ENCODE peak calls at places on chromosomes 11 and 22, in seven cellular contexts. B is amniotic stem cell; U is CD4-positive, alpha-beta memory T cell; N is H9; P is activated CD8-positive, alpha-beta memory T cell treated with anti-CD3 and anti-CD28 coated beads for 24 hours; X is stimulated activated CD4-positive, alpha-beta T cell treated with anti-CD3 and anti-CD28 coated beads, Interleukin-4, amount 100 ng/mL, for 4 hours; H is activated CD4-positive, alpha-beta T cell treated with anti-CD3 and anti-CD28 coated beads, Interleukin-2, amount 50 U/mL, for 48 hours. O is an unnamed sample.

GRCh38 chr11:20874358-20874757 is 205.0 kb downstream of the NELL1 start:
- DNase-seq in B (no peak), U (no peak), N (no peak), P (no peak), X (no peak), H (no peak), O (no peak)

GRCh38 chr11:104146421-104146820 is 17.5 kb downstream of the PDGFD start:
- DNase-seq in B (no peak), U (no peak), N (no peak), P (no peak), X (no peak), H (no peak), O (no peak)

GRCh38 chr11:11534981-11535380 is 86.8 kb downstream of the GALNT18 start:
- DNase-seq in B (no peak), U (no peak), N (no peak), P (no peak), X (no peak), H (no peak), O (peak)

GRCh38 chr11:122733301-122733686 is 77.8 kb downstream of the UBASH3B start:
- DNase-seq in B (no peak), U (no peak), N (no peak), P (no peak), X (no peak), H (no peak), O (no peak)

GRCh38 chr11:19110290-19110689 is 6.7 kb upstream of the ZDHHC13 start:
- DNase-seq in B (no peak), U (no peak), N (no peak), P (no peak), X (no peak), H (no peak), O (no peak)

GRCh38 chr22:37109242-37109917 is at the start of gene TMPRSS6:
- DNase-seq in B (no peak), U (no peak), N (no peak), P (no peak), X (no peak), H (no peak), O (peak)

GRCh38 chr11:34916810-34917780 is 677 bp downstream of the PDHX start:
- DNase-seq in B (no peak), U (no peak), N (no peak), P (no peak), X (no peak), H (no peak), O (no peak)

GRCh38 chr11:73387594-73388021 is 11.4 kb downstream of the RELT start:
- DNase-seq in B (no peak), U (no peak), N (no peak), P (no peak), X (no peak), H (no peak), O (no peak)

GRCh38 chr22:31857247-31857646 is 87.1 kb upstream of the YWHAH start:
- DNase-seq in B (no peak), U (no peak), N (peak), P (no peak), X (no peak), H (no peak), O (no peak)

GRCh38 chr22:20128902-20129746 is 2.5 kb upstream of the ZDHHC8 start:
- DNase-seq in B (no peak), U (peak), N (peak), P (peak), X (peak), H (peak), O (peak)

GRCh38 chr22:19863571-19863970 is 8.9 kb upstream of the GNB1L start:
- DNase-seq in B (no peak), U (no peak), N (no peak), P (no peak), X (no peak), H (no peak), O (no peak)

GRCh38 chr11:115745545-115746265 is 241.5 kb upstream of the CADM1 start:
- DNase-seq in B (no peak), U (no peak), N (no peak), P (no peak), X (no peak), H (no peak), O (no peak)

GRCh38 chr11:18611196-18611595 is 11.6 kb downstream of the MISFA start:
- DNase-seq in B (no peak), U (no peak), N (no peak), P (no peak), X (no peak), H (no peak), O (no peak)

GRCh38 chr11:59706518-59707285 is 6.9 kb downstream of the OR10V1 start:
- DNase-seq in B (peak), U (no peak), N (no peak), P (no peak), X (no peak), H (no peak), O (no peak)

GRCh38 chr22:39109361-39109760 is 12.3 kb downstream of the APOBEC3H start:
- DNase-seq in B (no peak), U (no peak), N (no peak), P (no peak), X (no peak), H (no peak), O (no peak)

GRCh38 chr11:121106812-121107211 is 5.8 kb downstream of the TECTA start:
- DNase-seq in B (no peak), U (no peak), N (no peak), P (no peak), X (no peak), H (no peak), O (no peak)

GRCh38 chr11:78310500-78310909 is 107.1 kb downstream of the GAB2 start:
- DNase-seq in B (no peak), U (no peak), N (no peak), P (no peak), X (no peak), H (no peak), O (peak)

GRCh38 chr11:100791873-100792272 is 104.8 kb downstream of the ARHGAP42 start:
- DNase-seq in B (peak), U (no peak), N (peak), P (no peak), X (no peak), H (no peak), O (no peak)

GRCh38 chr22:35133702-35134395 is 67.9 kb downstream of the ISX start:
- DNase-seq in B (no peak), U (no peak), N (no peak), P (no peak), X (no peak), H (no peak), O (no peak)

GRCh38 chr11:12902784-12903491 is 106.2 kb upstream of the RASSF10 start:
- DNase-seq in B (no peak), U (no peak), N (no peak), P (no peak), X (no peak), H (no peak), O (no peak)

GRCh38 chr11:75388386-75389275 is 10.7 kb upstream of the RPS3 start:
- DNase-seq in B (peak), U (peak), N (peak), P (peak), X (peak), H (peak), O (peak)

GRCh38 chr11:129374081-129374992 is 1.3 kb upstream of the BARX2 start:
- DNase-seq in B (no peak), U (no peak), N (peak), P (peak), X (no peak), H (no peak), O (no peak)

GRCh38 chr22:22682807-22683667 is 38.6 kb downstream of the GGTLC2 start:
- DNase-seq in B (no peak), U (no peak), N (no peak), P (no peak), X (no peak), H (no peak), O (no peak)

GRCh38 chr11:2998073-2998850 is 6.1 kb upstream of the NAP1L4 start:
- DNase-seq in B (no peak), U (no peak), N (no peak), P (no peak), X (no peak), H (no peak), O (no peak)